ENCODE peak calls at places on chromosomes 7 and 10, in seven cellular contexts. One of them, this sample, is unnamed.

GRCh38 chr7:26688936-26689506 is 175.4 kb downstream of the SKAP2 start:
- DNase-seq in HFFc6: no peak
- DNase-seq in EH: no peak
- DNase-seq in BE2C: no peak
- DNase-seq in activated B cell treated with CpG ODN at 0.5 μM for 24 hours: no peak
- DNase-seq in H9: no peak
- DNase-seq in mucosa of descending colon: no peak
- DNase-seq in this sample: no peak

GRCh38 chr7:1040790-1041189 is 3.6 kb upstream of the GPR146 start:
- DNase-seq in HFFc6: peak; percentile 39
- DNase-seq in EH: peak; percentile 86
- DNase-seq in BE2C: peak; percentile 78
- DNase-seq in activated B cell treated with CpG ODN at 0.5 μM for 24 hours: no peak
- DNase-seq in H9: no peak
- DNase-seq in mucosa of descending colon: no peak
- DNase-seq in this sample: no peak

GRCh38 chr7:111076205-111076604 is 14.7 kb upstream of the LRRN3 start:
- DNase-seq in HFFc6: peak; percentile 40
- DNase-seq in EH: peak; percentile 67
- DNase-seq in BE2C: no peak
- DNase-seq in activated B cell treated with CpG ODN at 0.5 μM for 24 hours: no peak
- DNase-seq in H9: no peak
- DNase-seq in mucosa of descending colon: no peak
- DNase-seq in this sample: peak; percentile 58

GRCh38 chr7:138610671-138611170 is 90.4 kb downstream of the SVOPL start:
- DNase-seq in HFFc6: no peak
- DNase-seq in EH: no peak
- DNase-seq in BE2C: no peak
- DNase-seq in activated B cell treated with CpG ODN at 0.5 μM for 24 hours: no peak
- DNase-seq in H9: no peak
- DNase-seq in mucosa of descending colon: no peak
- DNase-seq in this sample: no peak

GRCh38 chr7:40881405-40881926 is 746.7 kb downstream of the SUGCT start:
- DNase-seq in HFFc6: no peak
- DNase-seq in EH: no peak
- DNase-seq in BE2C: no peak
- DNase-seq in activated B cell treated with CpG ODN at 0.5 μM for 24 hours: no peak
- DNase-seq in H9: no peak
- DNase-seq in mucosa of descending colon: no peak
- DNase-seq in this sample: no peak

GRCh38 chr7:36207451-36208291 is 54.6 kb downstream of the EEPD1 start:
- DNase-seq in HFFc6: peak; percentile 75
- DNase-seq in EH: peak; percentile 88
- DNase-seq in BE2C: peak; percentile 47
- DNase-seq in activated B cell treated with CpG ODN at 0.5 μM for 24 hours: no peak
- DNase-seq in H9: no peak
- DNase-seq in mucosa of descending colon: peak; percentile 64
- DNase-seq in this sample: no peak

GRCh38 chr10:86439544-86439943 is 72.9 kb upstream of the GRID1 start:
- DNase-seq in HFFc6: peak; percentile 50
- DNase-seq in EH: peak; percentile 71
- DNase-seq in BE2C: peak; percentile 28
- DNase-seq in activated B cell treated with CpG ODN at 0.5 μM for 24 hours: no peak
- DNase-seq in H9: no peak
- DNase-seq in mucosa of descending colon: no peak
- DNase-seq in this sample: peak; percentile 15

GRCh38 chr7:49438281-49438680 is 335.2 kb upstream of the VWC2 start:
- DNase-seq in HFFc6: no peak
- DNase-seq in EH: no peak
- DNase-seq in BE2C: no peak
- DNase-seq in activated B cell treated with CpG ODN at 0.5 μM for 24 hours: no peak
- DNase-seq in H9: no peak
- DNase-seq in mucosa of descending colon: no peak
- DNase-seq in this sample: no peak

GRCh38 chr7:368651-369475 is 78.9 kb downstream of the FOXL3 start:
- DNase-seq in HFFc6: no peak
- DNase-seq in EH: no peak
- DNase-seq in BE2C: peak; percentile 4
- DNase-seq in activated B cell treated with CpG ODN at 0.5 μM for 24 hours: no peak
- DNase-seq in H9: no peak
- DNase-seq in mucosa of descending colon: peak; percentile 49
- DNase-seq in this sample: no peak

GRCh38 chr7:129650056-129650758 is 38.7 kb downstream of the NRF1 start:
- DNase-seq in HFFc6: no peak
- DNase-seq in EH: no peak
- DNase-seq in BE2C: no peak
- DNase-seq in activated B cell treated with CpG ODN at 0.5 μM for 24 hours: no peak
- DNase-seq in H9: no peak
- DNase-seq in mucosa of descending colon: no peak
- DNase-seq in this sample: no peak

GRCh38 chr7:77266162-77266807 is 66.7 kb upstream of the FGL2 start:
- DNase-seq in HFFc6: no peak
- DNase-seq in EH: no peak
- DNase-seq in BE2C: no peak
- DNase-seq in activated B cell treated with CpG ODN at 0.5 μM for 24 hours: no peak
- DNase-seq in H9: no peak
- DNase-seq in mucosa of descending colon: no peak
- DNase-seq in this sample: no peak

GRCh38 chr10:35413985-35414861 is 77.9 kb downstream of the CCNY start:
- DNase-seq in HFFc6: no peak
- DNase-seq in EH: no peak
- DNase-seq in BE2C: no peak
- DNase-seq in activated B cell treated with CpG ODN at 0.5 μM for 24 hours: no peak
- DNase-seq in H9: no peak
- DNase-seq in mucosa of descending colon: no peak
- DNase-seq in this sample: no peak

GRCh38 chr7:6278749-6279310 is 6.4 kb upstream of the CYTH3 start:
- DNase-seq in HFFc6: no peak
- DNase-seq in EH: peak; percentile 60
- DNase-seq in BE2C: no peak
- DNase-seq in activated B cell treated with CpG ODN at 0.5 μM for 24 hours: no peak
- DNase-seq in H9: no peak
- DNase-seq in mucosa of descending colon: no peak
- DNase-seq in this sample: no peak

GRCh38 chr10:89837173-89838001 is 136.0 kb downstream of the KIF20B start:
- DNase-seq in HFFc6: no peak
- DNase-seq in EH: peak; percentile 26
- DNase-seq in BE2C: no peak
- DNase-seq in activated B cell treated with CpG ODN at 0.5 μM for 24 hours: peak; percentile 48
- DNase-seq in H9: no peak
- DNase-seq in mucosa of descending colon: peak; percentile 69
- DNase-seq in this sample: no peak

GRCh38 chr10:79318369-79318768 is 28.9 kb upstream of the PPIF start:
- DNase-seq in HFFc6: no peak
- DNase-seq in EH: no peak
- DNase-seq in BE2C: no peak
- DNase-seq in activated B cell treated with CpG ODN at 0.5 μM for 24 hours: no peak
- DNase-seq in H9: no peak
- DNase-seq in mucosa of descending colon: peak; percentile 32
- DNase-seq in this sample: no peak

GRCh38 chr10:48448796-48449195 is 142.3 kb downstream of the MAPK8 start:
- DNase-seq in HFFc6: peak; percentile 81
- DNase-seq in EH: peak; percentile 72
- DNase-seq in BE2C: peak; percentile 11
- DNase-seq in activated B cell treated with CpG ODN at 0.5 μM for 24 hours: no peak
- DNase-seq in H9: no peak
- DNase-seq in mucosa of descending colon: no peak
- DNase-seq in this sample: peak; percentile 50

GRCh38 chr10:34432589-34432988 is 382.5 kb downstream of the PARD3 start:
- DNase-seq in HFFc6: no peak
- DNase-seq in EH: no peak
- DNase-seq in BE2C: no peak
- DNase-seq in activated B cell treated with CpG ODN at 0.5 μM for 24 hours: no peak
- DNase-seq in H9: no peak
- DNase-seq in mucosa of descending colon: no peak
- DNase-seq in this sample: no peak

GRCh38 chr7:39248041-39248692 is 270.5 kb downstream of the POU6F2 start:
- DNase-seq in HFFc6: no peak
- DNase-seq in EH: peak; percentile 20
- DNase-seq in BE2C: no peak
- DNase-seq in activated B cell treated with CpG ODN at 0.5 μM for 24 hours: no peak
- DNase-seq in H9: no peak
- DNase-seq in mucosa of descending colon: no peak
- DNase-seq in this sample: no peak

GRCh38 chr10:33179056-33179455 is 155.4 kb downstream of the NRP1 start:
- DNase-seq in HFFc6: peak; percentile 23
- DNase-seq in EH: peak; percentile 37
- DNase-seq in BE2C: no peak
- DNase-seq in activated B cell treated with CpG ODN at 0.5 μM for 24 hours: no peak
- DNase-seq in H9: no peak
- DNase-seq in mucosa of descending colon: no peak
- DNase-seq in this sample: no peak

This sample was measured in GM04503.